ENCODE peak calls at places on chromosomes 16 and 17, in seven cellular contexts. Y, N, Z, S, D, J and M are unnamed samples. For H3K4me1 and H3K9me3, the result is how much of the 10 kb centered on the place peaks cover.

GRCh38 chr17:17001874-17002520 is 30.1 kb upstream of the TNFRSF13B start:
- DNase-seq in D (peak), S (peak), Y (no peak), N (peak), Z (peak), J (peak), M (peak)

GRCh38 chr17:64772845-64773299 is 110.8 kb upstream of the SMURF2 start:
- DNase-seq in D (no peak), J (no peak), S (no peak), N (no peak), Z (no peak), Y (no peak), M (no peak)

GRCh38 chr17:33292184-33292980 is 713 bp downstream of the ASIC2 start:
- DNase-seq in D (no peak), J (peak), Y (peak), Z (no peak), N (peak), S (peak), M (no peak)

GRCh38 chr17:40480501-40481003 is 20.9 kb downstream of the TNS4 start:
- DNase-seq in Z (no peak), S (peak), J (no peak), D (no peak), N (no peak), Y (no peak), M (no peak)

GRCh38 chr16:49651980-49652379 is 203.9 kb downstream of the ZNF423 start:
- DNase-seq in D (no peak), Y (no peak), J (no peak), S (no peak), Z (no peak), N (no peak), M (no peak)

GRCh38 chr17:1628856-1629646 is 417 bp upstream of the SLC43A2 start:
- DNase-seq in Z (peak), J (peak), S (peak), N (peak), D (peak), Y (peak), M (peak)

GRCh38 chr17:43608313-43608712 is 53.4 kb downstream of the MEOX1 start:
- DNase-seq in Z (no peak), N (no peak), D (no peak), S (no peak), J (no peak), Y (peak), M (no peak)

GRCh38 chr16:11668590-11669379 is 530 bp downstream of the SNN start:
- DNase-seq in S (peak), N (no peak), J (no peak), Z (no peak), Y (no peak), D (no peak), M (no peak)

GRCh38 chr16:967546-968295 is 3.1 kb downstream of the LMF1 start:
- DNase-seq in N (no peak), D (no peak), Y (no peak), Z (no peak), J (no peak), S (no peak), M (no peak)

GRCh38 chr17:19501219-19501618 is 32.4 kb upstream of the SLC47A1 start:
- DNase-seq in Y (no peak), S (no peak), N (no peak), J (no peak), D (no peak), Z (no peak), M (no peak)

GRCh38 chr16:84672276-84673202 is 24.2 kb downstream of the KLHL36 start:
- DNase-seq in D (peak), N (peak), J (peak), S (peak), Z (peak), Y (peak), M (peak)

GRCh38 chr17:31842416-31843381 is 16.3 kb downstream of the COPRS start:
- DNase-seq in Y (peak), Z (peak), D (no peak), J (peak), N (peak), S (peak), M (peak)

GRCh38 chr17:49755681-49756283 is 8.1 kb downstream of the FAM117A start:
- DNase-seq in Z (no peak), Y (no peak), S (no peak), N (no peak), J (no peak), D (no peak), M (no peak)

GRCh38 chr16:1439058-1439698 is 5.2 kb downstream of the CCDC154 start:
- DNase-seq in J (no peak), N (no peak), S (no peak), Z (no peak), D (no peak), Y (no peak), M (no peak)

GRCh38 chr16:70646260-70647241 is at the start of gene IL34:
- DNase-seq in Z (peak), Y (peak), S (no peak), N (no peak), J (peak), D (no peak), M (no peak)

GRCh38 chr16:82195917-82196494 is 26.0 kb upstream of the MPHOSPH6 start:
- DNase-seq in Z (no peak), N (no peak), S (no peak), D (no peak), Y (no peak), J (peak), M (no peak)

GRCh38 chr17:8632087-8632486 is 1.6 kb upstream of the MYH10 start:
- DNase-seq in J (no peak), Z (no peak), D (no peak), Y (no peak), N (no peak), S (no peak), M (no peak)

GRCh38 chr17:74892974-74893911 is at the start of gene FADS6:
- DNase-seq in D (no peak), S (peak), N (no peak), Z (no peak), J (no peak), Y (no peak), M (no peak)

GRCh38 chr17:10626378-10626777 is 30.7 kb downstream of the MYH3 start:
- DNase-seq in N (no peak), Z (no peak), S (no peak), D (no peak), J (no peak), Y (no peak), M (no peak)

GRCh38 chr16:50616883-50617629 is 64.1 kb downstream of the SNX20 start:
- DNase-seq in Z (no peak), N (no peak), S (no peak), Y (no peak), D (no peak), J (no peak), M (no peak)

GRCh38 chr16:47053895-47054294 is 80.4 kb upstream of the DNAJA2 start:
- DNase-seq in D (no peak), N (no peak), S (no peak), J (no peak), Z (no peak), Y (no peak), M (no peak)

GRCh38 chr17:62869885-62870580 is 61.9 kb upstream of the MARCHF10 start:
- DNase-seq in D (no peak), Y (peak), J (peak), N (no peak), Z (no peak), S (no peak), M (no peak)

GRCh38 chr17:38875477-38876080 is 5.7 kb downstream of the LASP1 start:
- DNase-seq in Z (no peak), S (no peak), N (no peak), J (peak), D (no peak), Y (no peak), M (peak)

GRCh38 chr16:49754495-49755290 is 101.2 kb downstream of the ZNF423 start:
- DNase-seq in S (peak), D (no peak), Y (peak), N (no peak), J (peak), Z (peak), M (peak)

GRCh38 chr17:36935681-36936454 is 1.4 kb upstream of the LHX1 start:
- DNase-seq in D (no peak), N (no peak), Z (no peak), Y (no peak), J (no peak), S (peak), M (no peak)
- H3K4me3 ChIP-seq in D (peak), N (peak), Z (no peak), Y (peak), J (peak), S (no peak), M (peak)

GRCh38 chr17:78708510-78708973 is 73.5 kb downstream of the CYTH1 start:
- DNase-seq in Y (peak), S (peak), Z (peak), J (peak), D (no peak), N (peak), M (peak)

GRCh38 chr17:78709119-78709681 is 72.9 kb downstream of the CYTH1 start:
- DNase-seq in N (no peak), Z (no peak), Y (no peak), J (no peak), D (no peak), S (no peak), M (no peak)

GRCh38 chr17:78709688-78710290 is 72.3 kb downstream of the CYTH1 start:
- DNase-seq in N (no peak), J (no peak), Y (no peak), D (no peak), Z (no peak), S (no peak), M (no peak)

GRCh38 chr17:78712043-78712442 is 70.0 kb downstream of the CYTH1 start:
- DNase-seq in Y (no peak), J (no peak), Z (no peak), N (no peak), S (no peak), D (no peak), M (no peak)

DNA sequence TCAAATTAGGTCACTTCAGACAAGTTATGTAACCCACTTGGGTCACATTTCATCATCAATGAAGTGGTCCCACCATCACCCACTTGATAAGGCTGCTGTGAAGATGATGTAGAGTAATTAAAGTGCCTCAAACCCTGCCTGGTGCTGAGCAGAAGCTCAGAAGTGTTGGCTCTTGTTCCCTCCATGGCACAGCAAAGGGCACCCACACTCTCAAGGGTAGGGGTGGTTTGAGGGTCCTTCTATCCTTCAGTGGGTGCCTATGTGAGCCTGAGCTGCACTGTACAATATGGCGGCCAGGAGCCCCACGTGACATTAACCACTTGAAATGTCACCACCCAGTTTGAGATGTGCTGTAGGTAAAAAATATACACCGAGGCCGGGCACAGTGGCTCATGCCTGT is 71.5 kb downstream of the CYTH1 start:
- DNase-seq in Z (no peak), Y (no peak), D (no peak), S (no peak), N (no peak), J (no peak), M (no peak)
- H3K4me1 ChIP-seq in Z (under half), Y (under half), D (under half), S (under half), N (under half), J (under half), M (under half)

GRCh38 chr17:21295036-21295952 is 10.8 kb downstream of the MAP2K3 start:
- DNase-seq in Y (no peak), S (peak), J (peak), D (no peak), Z (no peak), N (peak), M (no peak)
- H3K9me3 ChIP-seq in Y (under half), S (under half), J (under half), D (under half), Z (under half), N (under half), M (under half)

GRCh38 chr17:78723001-78723796 is 58.9 kb downstream of the CYTH1 start:
- DNase-seq in Z (no peak), D (no peak), J (peak), Y (peak), S (no peak), N (no peak), M (no peak)

GRCh38 chr17:78725448-78726021 is 56.5 kb downstream of the CYTH1 start:
- DNase-seq in Z (no peak), Y (no peak), J (no peak), S (no peak), N (no peak), D (no peak), M (no peak)

GRCh38 chr17:78724999-78725398 is 57.1 kb downstream of the CYTH1 start:
- DNase-seq in Y (no peak), S (no peak), Z (no peak), J (no peak), D (no peak), N (no peak), M (no peak)

GRCh38 chr17:78724544-78724943 is 57.5 kb downstream of the CYTH1 start:
- DNase-seq in N (no peak), D (no peak), J (no peak), S (no peak), Y (no peak), Z (no peak), M (no peak)

GRCh38 chr17:78723957-78724356 is 58.1 kb downstream of the CYTH1 start:
- DNase-seq in J (no peak), N (no peak), Y (no peak), D (no peak), Z (no peak), S (no peak), M (no peak)
- H3K4me3 ChIP-seq in J (no peak), N (no peak), Y (no peak), D (no peak), Z (no peak), S (no peak), M (no peak)